ENCODE peak calls at places on chromosomes 5 and 9, in six cellular contexts. E, J, W, S, C and F are unnamed samples.

GRCh38 chr5:73030995-73031394 is 75.2 kb downstream of the FCHO2 start:
- DNase-seq in E (peak; percentile 31), S (no peak), W (no peak), C (peak; percentile 59), J (no peak), F (peak; percentile 70)

GRCh38 chr5:133032852-133033742 is 6.7 kb upstream of the ZCCHC10 start:
- DNase-seq in E (no peak), C (peak; percentile 33), J (no peak), W (no peak), S (no peak), F (no peak)

GRCh38 chr9:26725573-26725972 is 167.0 kb downstream of the CAAP1 start:
- DNase-seq in J (no peak), C (peak; percentile 6), E (no peak), S (no peak), W (no peak), F (no peak)

GRCh38 chr9:84759300-84759750 is 89.8 kb downstream of the NTRK2 start:
- DNase-seq in C (no peak), J (no peak), E (no peak), W (no peak), S (no peak), F (no peak)

GRCh38 chr5:127418378-127418777 is 99.1 kb upstream of the PRRC1 start:
- DNase-seq in C (no peak), S (no peak), J (no peak), E (no peak), W (no peak), F (no peak)

GRCh38 chr5:87137280-87137679 is 130.4 kb upstream of the RASA1 start:
- DNase-seq in W (peak; percentile 55), J (peak; percentile 54), C (no peak), S (peak; percentile 27), E (no peak), F (no peak)

GRCh38 chr9:121743441-121744001 is 92.1 kb downstream of the DAB2IP start:
- DNase-seq in S (peak; percentile 87), C (peak; percentile 92), E (peak; percentile 85), J (peak; percentile 93), W (peak; percentile 87), F (peak; percentile 88)

GRCh38 chr5:134051305-134051704 is 46.5 kb upstream of the VDAC1 start:
- DNase-seq in S (no peak), J (no peak), W (no peak), E (no peak), C (peak; percentile 11), F (no peak)

GRCh38 chr9:133894377-133895321 is 97.5 kb downstream of the VAV2 start:
- DNase-seq in S (no peak), C (no peak), J (no peak), W (no peak), E (no peak), F (no peak)

GRCh38 chr9:89734561-89734960 is 129.7 kb downstream of the GADD45G start:
- DNase-seq in E (no peak), C (peak; percentile 72), S (peak; percentile 44), J (no peak), W (peak; percentile 46), F (no peak)

GRCh38 chr5:98309785-98310566 is 463.5 kb upstream of the RGMB start:
- DNase-seq in S (no peak), C (peak; percentile 81), J (no peak), W (no peak), E (peak; percentile 34), F (peak; percentile 100)

GRCh38 chr5:92554447-92555085 is 1026.5 kb downstream of the NR2F1-AS1 start:
- DNase-seq in J (no peak), S (no peak), E (no peak), W (no peak), C (no peak), F (no peak)

GRCh38 chr5:104793031-104793430 is 1230.4 kb upstream of the NUDT12 start:
- DNase-seq in W (no peak), E (no peak), C (peak; percentile 14), J (no peak), S (no peak), F (peak; percentile 14)

GRCh38 chr9:16475996-16476395 is 394.5 kb downstream of the BNC2 start:
- DNase-seq in S (no peak), W (no peak), J (no peak), C (no peak), E (no peak), F (peak; percentile 45)

GRCh38 chr9:91589101-91589553 is 165.5 kb upstream of the NFIL3 start:
- DNase-seq in E (peak; percentile 4), W (peak; percentile 35), C (peak; percentile 70), S (no peak), J (no peak), F (peak; percentile 92)

GRCh38 chr9:128027166-128027539 is 40.0 kb downstream of the NAIF1 start:
- DNase-seq in W (no peak), J (no peak), C (peak; percentile 50), E (no peak), S (no peak), F (peak; percentile 73)

GRCh38 chr5:59275537-59276276 is 617.8 kb downstream of the PDE4D start:
- DNase-seq in J (no peak), S (peak; percentile 15), W (peak; percentile 38), E (peak; percentile 91), C (peak; percentile 62), F (peak; percentile 50)

GRCh38 chr9:110468950-110469349 is 110.6 kb downstream of the SVEP1 start:
- DNase-seq in E (no peak), J (no peak), W (no peak), C (no peak), S (no peak), F (no peak)

GRCh38 chr9:13274901-13275641 is 4.4 kb downstream of the MPDZ start:
- DNase-seq in E (no peak), W (no peak), S (no peak), C (peak; percentile 56), J (no peak), F (peak; percentile 86)

GRCh38 chr5:18553269-18553668 is 919.0 kb downstream of the TAF11L14 start:
- DNase-seq in J (no peak), S (no peak), C (peak; percentile 1), W (no peak), E (peak; percentile 54), F (no peak)

GRCh38 chr9:21615446-21615845 is 133.3 kb upstream of the IFNE start:
- DNase-seq in E (no peak), C (peak; percentile 12), S (no peak), J (no peak), W (no peak), F (no peak)

GRCh38 chr5:140311011-140311467 is 8.1 kb upstream of the PFDN1 start:
- DNase-seq in J (no peak), S (no peak), W (no peak), E (peak; percentile 61), C (peak; percentile 95), F (peak; percentile 86)

GRCh38 chr9:71253021-71253420 is 131.6 kb upstream of the TRPM3 start:
- DNase-seq in J (no peak), W (no peak), C (no peak), S (no peak), E (no peak), F (peak; percentile 25)

GRCh38 chr9:38281917-38282316 is 110.6 kb upstream of the ALDH1B1 start:
- DNase-seq in E (no peak), C (no peak), S (no peak), J (no peak), W (no peak), F (no peak)

GRCh38 chr9:91220491-91221135 is 141.1 kb downstream of the AUH start:
- DNase-seq in C (peak; percentile 30), S (no peak), E (no peak), W (no peak), J (no peak), F (peak; percentile 57)

GRCh38 chr5:22709743-22710142 is 143.4 kb downstream of the CDH12 start:
- DNase-seq in S (no peak), E (no peak), C (no peak), W (no peak), J (no peak), F (no peak)

GRCh38 chr5:172769324-172769597 is 1.7 kb downstream of the DUSP1 start:
- DNase-seq in E (no peak), J (no peak), S (no peak), C (no peak), W (no peak), F (no peak)
- H3K4me3 ChIP-seq in E (peak overlapping the region; percentile 75), J (peak overlapping the region; percentile 79), S (peak overlapping the region; percentile 91), C (peak overlapping the region; percentile 98), W (peak overlapping the region; percentile 84), F (peak overlapping the region; percentile 82)

DNA sequence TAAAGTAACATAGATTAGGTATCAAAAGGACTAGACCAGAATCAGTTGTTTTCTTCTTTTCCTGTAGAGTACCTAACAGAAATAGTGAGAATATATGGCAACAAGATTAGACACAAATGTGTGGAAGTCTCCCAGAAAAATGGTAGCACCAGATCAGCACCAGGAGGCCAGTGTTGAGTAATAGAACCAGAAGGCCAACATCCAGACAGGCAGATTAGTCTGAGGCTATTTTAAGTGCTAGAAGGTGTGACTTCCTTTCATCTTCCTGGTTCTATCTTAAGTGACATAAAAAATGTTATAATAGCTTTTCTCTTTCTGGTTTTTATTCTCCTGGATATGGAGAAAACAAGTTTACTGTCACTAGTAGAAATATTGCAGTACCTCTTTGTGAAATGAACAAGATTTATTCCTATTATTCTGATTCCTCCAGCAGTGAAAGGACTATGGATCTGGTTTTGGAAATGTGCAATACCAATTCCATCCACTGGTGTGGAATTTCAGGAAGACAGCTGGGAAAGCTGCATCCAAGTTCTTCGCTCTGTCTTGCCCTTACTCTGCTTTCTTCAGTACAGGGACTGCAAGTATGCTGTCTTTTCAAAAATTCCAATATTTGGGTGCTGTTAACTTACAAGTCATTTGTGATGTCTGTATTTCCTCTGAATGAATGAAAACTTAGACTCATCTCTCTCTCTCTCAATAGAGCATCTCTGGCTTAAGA is 39.1 kb downstream of the SHLD3 start:
- DNase-seq in S (no peak), C (peak; percentile 15), E (peak; percentile 29), W (no peak), J (no peak), F (peak; percentile 26)
- TF ChIP-seq CTCF in S (no peak), C (peak; percentile 49), E (peak; percentile 5), W (peak; percentile 51), J (peak; percentile 43), F (peak; percentile 52)

GRCh38 chr5:143064207-143064606 is 294.0 kb downstream of the ARHGAP26 start:
- DNase-seq in W (no peak), E (peak; percentile 21), C (peak; percentile 36), J (no peak), S (no peak), F (peak; percentile 80)
- H3K4me3 ChIP-seq in W (peak overlapping the region; percentile 25), E (no peak overlapping the region), C (no peak overlapping the region), J (peak overlapping the region; percentile 8), S (no peak overlapping the region), F (no peak overlapping the region)

GRCh38 chr5:68884144-68884754 is 209.6 kb upstream of the SLC30A5 start:
- DNase-seq in J (no peak), E (no peak), S (no peak), W (no peak), C (no peak), F (no peak)

GRCh38 chr5:68886814-68887213 is 207.0 kb upstream of the SLC30A5 start:
- DNase-seq in J (no peak), S (no peak), C (no peak), E (no peak), W (no peak), F (no peak)

GRCh38 chr5:68883441-68883840 is 210.4 kb upstream of the SLC30A5 start:
- DNase-seq in C (no peak), S (no peak), J (no peak), E (no peak), W (no peak), F (no peak)

DNA sequence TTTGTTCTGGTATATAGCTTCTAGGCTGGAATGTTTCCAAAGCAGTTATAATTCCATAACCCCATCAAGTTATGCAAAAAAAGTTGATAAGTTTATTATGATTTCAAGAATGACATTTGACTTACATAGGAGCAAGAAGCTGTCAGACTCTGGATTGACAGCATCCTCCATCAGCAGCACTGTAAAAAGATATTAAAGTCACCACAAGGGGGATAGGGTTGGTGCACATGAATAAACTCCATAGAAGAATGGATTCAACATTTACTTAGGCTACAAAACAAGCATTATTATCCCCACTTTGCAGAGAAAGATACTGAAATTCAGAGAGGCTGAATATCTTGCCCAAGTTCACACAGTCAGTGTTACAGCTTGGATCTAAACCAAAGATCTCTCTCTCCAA is 208.9 kb upstream of the SLC30A5 start:
- DNase-seq in E (peak; percentile 31), W (no peak), C (no peak), S (no peak), J (no peak), F (peak; percentile 17)
- TF ChIP-seq CTCF in E (peak; percentile 33), W (peak; percentile 44), C (peak; percentile 55), S (peak; percentile 7), J (peak; percentile 28), F (peak; percentile 34)